ENCODE peak calls at places on chromosomes 7 and 10, in four cellular contexts. Y is ovary, T is upper lobe of left lung, G is tibial artery. V is an unnamed sample.

GRCh38 chr10:119031496-119032059 is 2.1 kb downstream of the NANOS1 start:
- DNase-seq in Y (no peak), T (no peak), G (no peak), V (no peak)

GRCh38 chr7:132243463-132243862 is 332.8 kb downstream of the PLXNA4 start:
- DNase-seq in Y (no peak), T (no peak), G (no peak), V (no peak)

GRCh38 chr10:63266337-63267327 is 133.5 kb downstream of the NRBF2 start:
- DNase-seq in Y (no peak), T (no peak), G (no peak), V (no peak)

GRCh38 chr7:101804642-101805401 is 12.6 kb upstream of the CUX1 start:
- DNase-seq in Y (no peak), T (no peak), G (no peak), V (no peak)

GRCh38 chr7:130274983-130275649 is 8.5 kb downstream of the CPA2 start:
- DNase-seq in Y (no peak), T (no peak), G (no peak), V (no peak)

GRCh38 chr10:18542832-18543231 is 108.6 kb downstream of the NSUN6 start:
- DNase-seq in Y (no peak), T (no peak), G (no peak), V (no peak)

GRCh38 chr7:120733143-120733542 is 124.8 kb downstream of the TSPAN12 start:
- DNase-seq in Y (no peak), T (no peak), G (no peak), V (peak; percentile 16)

GRCh38 chr10:75640381-75640780 is 209.0 kb downstream of the LRMDA start:
- DNase-seq in Y (no peak), T (no peak), G (no peak), V (no peak)

GRCh38 chr7:68789597-68789996 is 808.7 kb upstream of the AUTS2 start:
- DNase-seq in Y (no peak), T (no peak), G (no peak), V (no peak)

GRCh38 chr10:80196270-80196949 is 8.9 kb downstream of the ANXA11 start:
- DNase-seq in Y (no peak), T (peak; percentile 90), G (peak; percentile 80), V (peak; percentile 68)

GRCh38 chr7:17593854-17594419 is 295.5 kb downstream of the AHR start:
- DNase-seq in Y (no peak), T (no peak), G (no peak), V (no peak)

GRCh38 chr7:100477871-100478248 is 1.2 kb downstream of the TSC22D4 start:
- DNase-seq in Y (no peak), T (no peak), G (no peak), V (no peak)

GRCh38 chr7:11125160-11125559 is 151.5 kb downstream of the PHF14 start:
- DNase-seq in Y (no peak), T (no peak), G (no peak), V (no peak)

GRCh38 chr10:976316-976715 is 11.9 kb upstream of the GTPBP4 start:
- DNase-seq in Y (no peak), T (no peak), G (no peak), V (no peak)

GRCh38 chr7:92595281-92595680 is 5.1 kb upstream of the FAM133B start:
- DNase-seq in Y (no peak), T (no peak), G (no peak), V (peak; percentile 14)

GRCh38 chr7:54837167-54837566 is 78.2 kb upstream of the SEC61G start:
- DNase-seq in Y (peak; percentile 59), T (no peak), G (peak; percentile 73), V (no peak)

GRCh38 chr7:157527235-157527634 is 190.4 kb downstream of the DNAJB6 start:
- DNase-seq in Y (no peak), T (no peak), G (no peak), V (no peak)
- H3K27me3 ChIP-seq in Y (no peaks in the 10 kb centered on the region), T (no peaks in the 10 kb centered on the region), G (no peaks in the 10 kb centered on the region), V (no peaks in the 10 kb centered on the region)

GRCh38 chr7:151774951-151775350 is 102.0 kb downstream of the PRKAG2 start:
- DNase-seq in Y (no peak), T (no peak), G (no peak), V (no peak)
- H3K27me3 ChIP-seq in Y (no peaks in the 10 kb centered on the region), T (no peaks in the 10 kb centered on the region), G (no peaks in the 10 kb centered on the region), V (no peaks in the 10 kb centered on the region)

DNA sequence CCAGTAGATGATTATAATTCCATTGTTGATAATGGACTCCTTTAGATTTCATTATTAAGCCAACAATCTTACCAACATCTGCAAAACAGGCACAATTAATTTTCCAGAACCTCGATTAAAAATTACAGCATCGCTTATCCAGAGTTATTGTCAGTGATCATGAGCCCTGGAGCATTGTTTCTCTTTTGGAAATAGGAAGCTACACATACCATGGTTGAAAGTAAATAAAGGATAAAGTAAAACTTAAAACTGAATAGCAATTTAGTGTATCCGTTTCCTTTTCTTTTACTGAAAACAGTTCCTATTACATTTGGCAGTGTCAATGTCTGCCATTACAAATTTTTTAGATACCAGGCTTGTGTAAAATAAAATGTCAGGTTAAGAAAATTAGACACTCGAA is 9.9 kb upstream of the HOXA2 start:
- DNase-seq in Y (no peak), T (no peak), G (no peak), V (no peak)
- H3K27me3 ChIP-seq in Y (peaks cover 3% of the 10 kb centered on the region), T (peaks cover 3% of the 10 kb centered on the region), G (no peaks in the 10 kb centered on the region), V (no peaks in the 10 kb centered on the region)

DNA sequence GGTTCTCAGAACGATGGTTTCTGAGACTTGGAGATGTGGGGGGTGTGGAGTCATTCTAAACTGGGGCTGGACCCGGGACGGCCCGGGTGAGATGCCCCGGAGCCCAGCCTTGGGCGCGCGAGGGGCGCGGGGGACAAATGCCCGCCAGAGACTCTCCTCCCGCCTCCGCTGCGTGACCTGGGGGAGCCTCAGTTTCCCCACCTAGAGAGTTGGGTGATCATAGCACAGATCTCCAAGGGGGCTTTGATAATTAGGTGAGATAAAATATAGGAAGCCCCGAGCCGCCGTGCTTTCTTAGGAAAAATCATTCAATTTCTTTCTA is 658 bp upstream of the FZD8 start:
- DNase-seq in Y (peak; percentile 15), T (no peak), G (no peak), V (no peak)
- H3K27me3 ChIP-seq in Y (no peaks in the 10 kb centered on the region), T (peaks cover 2% of the 10 kb centered on the region), G (no peaks in the 10 kb centered on the region), V (peaks cover 17% of the 10 kb centered on the region)

DNA sequence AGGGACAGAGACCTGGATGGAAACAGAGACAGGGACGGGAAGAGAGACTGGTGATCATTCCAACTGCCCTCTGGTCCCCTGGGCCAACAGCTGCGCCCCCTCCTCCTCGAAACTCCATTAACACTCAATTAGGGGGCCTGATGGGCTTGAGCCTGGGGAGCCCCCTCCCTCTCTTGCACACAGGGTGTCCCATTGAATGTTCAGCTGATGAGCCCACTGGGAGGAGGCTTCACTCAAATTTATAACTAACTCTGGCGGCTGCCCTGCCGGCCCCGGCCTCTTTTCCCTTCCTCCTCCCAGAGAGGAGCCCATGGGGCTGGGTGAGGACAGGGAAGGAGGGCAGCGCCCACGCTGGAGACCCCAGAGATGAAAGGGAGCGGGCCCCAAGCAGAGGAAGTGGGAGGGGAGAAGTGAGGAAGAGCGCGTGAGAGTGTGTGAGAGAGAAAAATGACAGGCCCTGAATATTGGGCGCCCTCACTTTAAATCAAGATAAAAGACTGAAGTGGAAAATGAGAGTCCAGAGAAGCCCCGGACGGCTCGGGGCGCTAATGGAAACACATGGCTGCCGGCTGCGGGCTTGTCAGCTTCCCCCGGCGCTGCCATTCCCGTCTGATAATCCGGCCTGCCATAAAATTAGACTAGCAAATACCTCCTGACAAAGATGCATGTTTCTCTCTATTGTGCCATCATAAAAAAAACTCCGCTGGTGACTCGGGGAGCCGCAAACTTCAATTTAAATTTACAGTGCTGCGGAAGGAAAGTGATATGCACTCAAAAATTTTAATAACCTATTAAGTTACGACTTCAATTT is 58.0 kb upstream of the PAX2 start:
- DNase-seq in Y (no peak), T (no peak), G (no peak), V (no peak)
- H3K27me3 ChIP-seq in Y (no peaks in the 10 kb centered on the region), T (peaks cover 20% of the 10 kb centered on the region), G (no peaks in the 10 kb centered on the region), V (peaks cover 62% of the 10 kb centered on the region)

DNA sequence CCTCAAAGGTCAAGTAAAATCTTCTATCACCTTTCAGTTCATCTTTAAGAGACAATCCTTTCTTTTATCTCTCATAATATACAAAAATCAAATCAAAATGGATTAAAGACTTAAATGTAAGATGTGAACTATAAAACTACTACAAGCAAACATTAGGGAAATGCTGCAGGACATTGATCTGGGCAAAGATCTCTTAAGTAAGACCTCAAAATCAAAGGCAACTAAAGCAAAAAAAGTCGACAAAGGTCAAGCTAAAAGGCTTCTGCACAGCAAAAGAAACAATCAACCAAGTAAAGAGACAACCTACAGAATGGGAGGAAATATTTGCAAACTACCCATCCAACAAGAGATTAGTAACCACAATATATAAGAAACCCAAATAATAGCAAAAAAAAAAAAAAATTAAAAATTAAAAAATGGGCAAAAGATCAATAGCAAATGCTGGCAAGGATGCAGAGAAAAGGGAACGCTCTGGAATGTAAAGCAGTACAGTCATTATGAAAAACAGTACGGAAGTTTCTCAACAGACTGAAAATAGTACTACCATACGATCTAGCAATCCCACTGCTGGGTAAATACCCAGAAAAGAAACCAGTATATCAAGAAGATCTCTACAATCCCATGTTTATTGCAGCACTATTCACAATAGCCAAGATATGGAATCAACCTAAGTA is 41.7 kb downstream of the TNPO3 start:
- DNase-seq in Y (no peak), T (no peak), G (no peak), V (no peak)
- H3K27me3 ChIP-seq in Y (no peaks in the 10 kb centered on the region), T (no peaks in the 10 kb centered on the region), G (no peaks in the 10 kb centered on the region), V (no peaks in the 10 kb centered on the region)

DNA sequence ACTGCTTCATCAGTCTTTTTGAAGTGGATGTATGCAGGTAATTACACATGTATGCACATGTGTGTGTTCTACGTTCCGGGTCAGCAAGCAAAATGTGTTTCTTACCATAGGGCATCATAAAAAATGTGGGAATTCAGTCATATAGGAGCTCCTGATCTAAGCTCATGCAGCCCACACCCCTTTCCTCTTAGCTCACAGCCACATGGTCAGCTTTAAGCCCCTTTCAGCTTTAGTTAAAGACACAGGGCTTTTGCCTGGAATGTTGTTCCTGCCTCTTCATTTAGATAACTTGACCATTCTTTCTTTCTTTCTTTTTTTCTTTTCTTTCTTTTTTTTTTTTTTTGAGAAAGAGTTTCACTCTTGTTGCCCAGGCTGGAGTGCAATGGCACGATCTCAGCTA is 258.1 kb downstream of the RPS24 start:
- DNase-seq in Y (no peak), T (no peak), G (no peak), V (no peak)
- H3K27me3 ChIP-seq in Y (no peaks in the 10 kb centered on the region), T (no peaks in the 10 kb centered on the region), G (no peaks in the 10 kb centered on the region), V (no peaks in the 10 kb centered on the region)

GRCh38 chr7:128304212-128304611 is 39.5 kb downstream of the RBM28 start:
- DNase-seq in Y (no peak), T (no peak), G (no peak), V (no peak)

GRCh38 chr7:128303133-128303532 is 40.6 kb downstream of the RBM28 start:
- DNase-seq in Y (no peak), T (no peak), G (no peak), V (no peak)

GRCh38 chr7:128303624-128304023 is 40.1 kb downstream of the RBM28 start:
- DNase-seq in Y (no peak), T (no peak), G (no peak), V (no peak)

GRCh38 chr7:128299109-128299514 is 44.6 kb downstream of the RBM28 start:
- DNase-seq in Y (no peak), T (no peak), G (no peak), V (no peak)

DNA sequence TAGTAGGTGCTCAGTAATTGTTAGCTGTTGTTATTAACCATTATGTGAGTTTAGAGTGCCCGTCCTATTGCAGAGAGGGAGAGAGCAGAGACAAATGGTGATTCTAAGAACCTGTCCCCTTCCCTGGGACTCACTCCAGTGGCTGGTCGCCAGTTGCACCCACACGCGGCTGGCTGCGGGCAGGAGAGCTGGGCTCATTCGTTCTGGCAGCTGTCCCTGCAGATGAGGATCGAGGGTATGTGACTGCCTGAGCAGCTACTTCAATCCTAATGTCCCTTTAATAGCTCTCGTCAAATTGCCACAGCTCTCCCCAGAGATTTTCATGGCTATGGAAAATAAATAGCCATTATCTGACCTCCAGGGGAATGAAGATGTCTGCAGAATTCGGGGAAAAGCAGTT is 41.6 kb downstream of the RBM28 start:
- DNase-seq in Y (no peak), T (no peak), G (no peak), V (no peak)
- H3K27me3 ChIP-seq in Y (no peaks in the 10 kb centered on the region), T (no peaks in the 10 kb centered on the region), G (no peaks in the 10 kb centered on the region), V (no peaks in the 10 kb centered on the region)

GRCh38 chr10:129958686-129959543 is 5.2 kb downstream of the EBF3 start:
- DNase-seq in Y (no peak), T (no peak), G (peak; percentile 65), V (no peak)
- H3K27me3 ChIP-seq in Y (peaks cover 5% of the 10 kb centered on the region), T (peaks cover 76% of the 10 kb centered on the region), G (no peaks in the 10 kb centered on the region), V (no peaks in the 10 kb centered on the region)